ENCODE peak calls at places on chromosomes 7 and 10, in seven cellular contexts. B is nucleus accumbens; H is GM18507; Q is caudate nucleus; K is stimulated activated CD8-positive, alpha-beta memory T cell treated with anti-CD3 and anti-CD28 coated beads, Interleukin-2, amount 100 ng/mL, for 1 hour; U is fibroblast of lung; X is left ventricle myocardium inferior. Z is an unnamed sample.

GRCh38 chr7:18019562-18019961 is 8.1 kb downstream of the PRPS1L1 start:
- DNase-seq in B (no peak), H (no peak), Q (no peak), K (no peak), U (peak; percentile 65), X (no peak), Z (no peak)

GRCh38 chr7:18866359-18867036 is 250.9 kb downstream of the TWIST1 start:
- DNase-seq in B (no peak), H (no peak), Q (no peak), K (no peak), U (peak; percentile 100), X (peak; percentile 57), Z (no peak)

GRCh38 chr7:105596866-105597265 is 15.6 kb upstream of the EFCAB10 start:
- DNase-seq in B (no peak), H (no peak), Q (no peak), K (no peak), U (no peak), X (no peak), Z (no peak)

GRCh38 chr10:30687698-30688213 is 58.2 kb upstream of the LYZL2 start:
- DNase-seq in B (peak; percentile 40), H (peak; percentile 36), Q (peak; percentile 44), K (peak; percentile 68), U (peak; percentile 74), X (peak; percentile 64), Z (peak; percentile 65)

GRCh38 chr10:67697646-67698245 is 1.8 kb upstream of the CTNNA3 start:
- DNase-seq in B (peak; percentile 3), H (no peak), Q (no peak), K (no peak), U (peak; percentile 71), X (no peak), Z (no peak)

GRCh38 chr10:43155716-43156115 is 17.5 kb downstream of the CSGALNACT2 start:
- DNase-seq in B (no peak), H (no peak), Q (no peak), K (no peak), U (no peak), X (no peak), Z (no peak)

GRCh38 chr7:66267249-66267648 is 62.1 kb downstream of the TPST1 start:
- DNase-seq in B (no peak), H (no peak), Q (no peak), K (no peak), U (peak; percentile 96), X (no peak), Z (no peak)

GRCh38 chr10:6558759-6559429 is 21.2 kb downstream of the PRKCQ start:
- DNase-seq in B (no peak), H (no peak), Q (no peak), K (no peak), U (no peak), X (no peak), Z (no peak)

GRCh38 chr7:30202671-30203070 is 67.9 kb downstream of the MTURN start:
- DNase-seq in B (no peak), H (no peak), Q (no peak), K (no peak), U (no peak), X (no peak), Z (no peak)

GRCh38 chr10:87064651-87065050 is 30.0 kb downstream of the GLUD1 start:
- DNase-seq in B (peak; percentile 4), H (no peak), Q (peak; percentile 53), K (no peak), U (no peak), X (no peak), Z (peak; percentile 21)

GRCh38 chr10:97426776-97427570 is 982 bp downstream of the PGAM1 start:
- DNase-seq in B (no peak), H (no peak), Q (no peak), K (no peak), U (no peak), X (no peak), Z (no peak)

GRCh38 chr7:1665721-1666250 is 4.3 kb upstream of the ELFN1 start:
- DNase-seq in B (no peak), H (no peak), Q (no peak), K (no peak), U (no peak), X (peak; percentile 56), Z (peak; percentile 85)

GRCh38 chr10:100774876-100775275 is 29.5 kb downstream of the PAX2 start:
- DNase-seq in B (no peak), H (no peak), Q (no peak), K (no peak), U (no peak), X (no peak), Z (no peak)

Z was measured in posterior cingulate gyrus.